ENCODE peak calls at places on chromosome 12, in four cellular contexts. K is Karpas-422, D is HCT116, H is PC-9. Q is an unnamed sample. For H3K4me1, the result is how much of the 10 kb centered on the place peaks cover.

GRCh38 chr12:102539651-102540553 is 59.5 kb upstream of the IGF1 start:
- DNase-seq in K (peak), D (no peak), H (peak), Q (peak)

GRCh38 chr12:51934080-51934479 is 17.4 kb upstream of the ACVR1B start:
- DNase-seq in D (no peak), K (no peak), H (no peak), Q (no peak)

GRCh38 chr12:4370265-4370664 is 9.2 kb downstream of the FGF23 start:
- DNase-seq in K (no peak), D (no peak), H (no peak), Q (no peak)

GRCh38 chr12:54980341-54980740 is 4.2 kb downstream of the TESPA1 start:
- DNase-seq in H (no peak), D (no peak), K (no peak), Q (no peak)

GRCh38 chr12:45349911-45350310 is 134.0 kb downstream of the ANO6 start:
- DNase-seq in K (no peak), D (no peak), H (no peak), Q (no peak)

GRCh38 chr12:39103552-39104165 is 198.3 kb upstream of the CPNE8 start:
- DNase-seq in D (peak), H (peak), K (peak), Q (peak)

GRCh38 chr12:131825146-131825892 is 2.9 kb upstream of the MMP17 start:
- DNase-seq in H (no peak), D (no peak), K (no peak), Q (no peak)

GRCh38 chr12:100484178-100484886 is 10.7 kb downstream of the NR1H4 start:
- DNase-seq in K (no peak), D (no peak), H (no peak), Q (no peak)

GRCh38 chr12:24770851-24771250 is 178.1 kb downstream of the BCAT1 start:
- DNase-seq in D (no peak), K (no peak), H (no peak), Q (no peak)

GRCh38 chr12:1532367-1532752 is 62.0 kb downstream of the FBXL14 start:
- DNase-seq in H (no peak), D (no peak), K (peak), Q (no peak)

GRCh38 chr12:52433501-52434095 is 573 bp downstream of the KRT75 start:
- DNase-seq in D (no peak), K (no peak), H (no peak), Q (no peak)

GRCh38 chr12:51393676-51394545 is 2.7 kb upstream of the GALNT6 start:
- DNase-seq in H (no peak), D (no peak), K (no peak), Q (no peak)

GRCh38 chr12:87127272-87127671 is 871.1 kb upstream of the MGAT4C start:
- DNase-seq in D (no peak), K (no peak), H (no peak), Q (no peak)

GRCh38 chr12:113149361-113150150 is at the start of gene CFAP73:
- DNase-seq in K (no peak), H (peak), D (peak), Q (peak)

GRCh38 chr12:114976959-114977358 is 293.0 kb upstream of the TBX3 start:
- DNase-seq in D (no peak), H (no peak), K (no peak), Q (no peak)

GRCh38 chr12:19068137-19068536 is 61.4 kb upstream of the PLEKHA5 start:
- DNase-seq in H (no peak), K (no peak), D (no peak), Q (no peak)

GRCh38 chr12:78085562-78086182 is 255.0 kb downstream of the NAV3 start:
- DNase-seq in K (no peak), H (no peak), D (no peak), Q (no peak)

GRCh38 chr12:65657635-65658034 is 166.6 kb upstream of the HMGA2 start:
- DNase-seq in H (no peak), K (no peak), D (no peak), Q (no peak)

GRCh38 chr12:54603872-54604271 is 15.4 kb upstream of the PPP1R1A start:
- DNase-seq in H (no peak), D (no peak), K (no peak), Q (no peak)

GRCh38 chr12:98618952-98619351 is 25.5 kb downstream of the SLC25A3 start:
- DNase-seq in H (no peak), K (no peak), D (no peak), Q (no peak)

GRCh38 chr12:214005-214736 is at the start of gene SLC6A12:
- DNase-seq in D (no peak), H (no peak), K (no peak), Q (no peak)

GRCh38 chr12:211639-212382 is 2.1 kb downstream of the SLC6A12 start:
- DNase-seq in H (no peak), K (no peak), D (no peak), Q (no peak)

GRCh38 chr12:213527-213932 is 427 bp downstream of the SLC6A12 start:
- DNase-seq in D (no peak), H (no peak), K (no peak), Q (no peak)

GRCh38 chr12:212383-212798 is 1.6 kb downstream of the SLC6A12 start:
- DNase-seq in D (no peak), K (no peak), H (no peak), Q (no peak)

DNA sequence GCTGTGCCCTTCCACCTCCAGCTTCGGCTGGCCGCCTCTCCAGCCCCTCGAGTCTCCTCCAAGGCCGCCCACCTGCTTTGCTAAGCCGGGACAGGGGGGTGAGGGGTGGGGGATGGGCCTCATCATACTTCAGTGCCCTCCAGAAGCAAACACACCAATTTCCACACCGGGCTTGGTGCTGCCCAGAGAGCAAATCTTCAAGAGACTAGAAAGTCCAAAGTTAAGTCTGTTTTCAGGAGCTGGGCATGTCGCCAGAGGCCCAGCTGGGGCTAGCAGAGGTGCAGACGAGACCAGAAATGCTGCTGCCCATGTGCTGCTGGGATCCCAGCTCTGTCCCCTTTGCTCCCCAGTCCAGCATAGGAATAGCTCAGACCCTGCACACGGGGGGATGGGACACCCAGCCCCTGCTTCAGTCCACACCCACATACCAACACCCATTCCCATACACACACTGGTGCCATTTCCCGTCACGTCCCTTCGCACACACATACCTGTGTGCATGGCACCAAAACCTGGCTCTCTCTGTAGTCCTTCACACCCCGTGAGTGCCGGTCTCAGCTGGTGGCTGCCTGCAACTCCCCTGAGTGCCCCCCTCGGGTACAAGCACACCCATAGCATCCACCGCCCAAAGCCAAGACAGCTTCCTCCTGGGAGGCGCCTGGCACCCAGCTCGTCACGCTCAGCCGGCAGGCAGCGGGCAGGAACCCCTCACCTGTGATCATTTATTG is 994 bp downstream of the SLC6A12 start:
- DNase-seq in D (no peak), K (no peak), H (no peak), Q (no peak)
- H3K4me2 ChIP-seq in D (no peak), K (no peak), H (no peak), Q (no peak)

DNA sequence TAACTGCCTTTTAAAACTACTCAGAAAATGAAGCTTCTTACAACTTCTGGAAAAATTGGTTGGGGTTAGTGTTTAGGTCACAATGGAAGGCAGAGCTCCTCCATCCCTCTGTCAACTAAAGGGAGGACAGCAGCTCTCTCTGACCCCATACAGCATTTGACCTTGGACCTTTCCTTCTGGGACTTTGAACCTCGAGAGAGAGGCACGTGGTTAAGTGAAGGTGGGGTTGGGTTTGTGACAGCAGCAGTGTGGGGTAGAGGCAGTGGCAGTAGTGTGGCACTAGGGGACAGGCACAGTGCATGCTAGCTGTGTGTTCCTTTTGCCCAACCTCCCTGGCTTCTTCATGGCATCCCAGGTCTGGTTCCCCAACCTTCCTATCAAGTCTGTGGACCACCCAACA is 9.4 kb upstream of the C12orf75 start:
- DNase-seq in H (no peak), K (peak), D (no peak), Q (no peak)
- H3K4me1 ChIP-seq in H (under half), K (under half), D (under half), Q (under half)

GRCh38 chr12:75767957-75768356 is 256.5 kb upstream of the KRR1 start:
- DNase-seq in K (no peak), D (no peak), H (no peak), Q (no peak)
- H3K4me2 ChIP-seq in K (no peak), D (peak), H (no peak), Q (no peak)

GRCh38 chr12:104576178-104576778 is 119.5 kb downstream of the CHST11 start:
- DNase-seq in H (no peak), D (no peak), K (no peak), Q (no peak)

GRCh38 chr12:104581000-104581570 is 124.3 kb downstream of the CHST11 start:
- DNase-seq in K (no peak), H (no peak), D (no peak), Q (no peak)

GRCh38 chr12:104579716-104580495 is 123.2 kb downstream of the CHST11 start:
- DNase-seq in K (no peak), D (no peak), H (no peak), Q (no peak)

GRCh38 chr12:104576980-104577925 is 120.5 kb downstream of the CHST11 start:
- DNase-seq in H (no peak), D (no peak), K (no peak), Q (no peak)

GRCh38 chr12:104578453-104578852 is 121.7 kb downstream of the CHST11 start:
- DNase-seq in K (no peak), D (no peak), H (no peak), Q (no peak)
- H3K4me1 ChIP-seq in K (under half), D (under half), H (under half), Q (under half)

DNA sequence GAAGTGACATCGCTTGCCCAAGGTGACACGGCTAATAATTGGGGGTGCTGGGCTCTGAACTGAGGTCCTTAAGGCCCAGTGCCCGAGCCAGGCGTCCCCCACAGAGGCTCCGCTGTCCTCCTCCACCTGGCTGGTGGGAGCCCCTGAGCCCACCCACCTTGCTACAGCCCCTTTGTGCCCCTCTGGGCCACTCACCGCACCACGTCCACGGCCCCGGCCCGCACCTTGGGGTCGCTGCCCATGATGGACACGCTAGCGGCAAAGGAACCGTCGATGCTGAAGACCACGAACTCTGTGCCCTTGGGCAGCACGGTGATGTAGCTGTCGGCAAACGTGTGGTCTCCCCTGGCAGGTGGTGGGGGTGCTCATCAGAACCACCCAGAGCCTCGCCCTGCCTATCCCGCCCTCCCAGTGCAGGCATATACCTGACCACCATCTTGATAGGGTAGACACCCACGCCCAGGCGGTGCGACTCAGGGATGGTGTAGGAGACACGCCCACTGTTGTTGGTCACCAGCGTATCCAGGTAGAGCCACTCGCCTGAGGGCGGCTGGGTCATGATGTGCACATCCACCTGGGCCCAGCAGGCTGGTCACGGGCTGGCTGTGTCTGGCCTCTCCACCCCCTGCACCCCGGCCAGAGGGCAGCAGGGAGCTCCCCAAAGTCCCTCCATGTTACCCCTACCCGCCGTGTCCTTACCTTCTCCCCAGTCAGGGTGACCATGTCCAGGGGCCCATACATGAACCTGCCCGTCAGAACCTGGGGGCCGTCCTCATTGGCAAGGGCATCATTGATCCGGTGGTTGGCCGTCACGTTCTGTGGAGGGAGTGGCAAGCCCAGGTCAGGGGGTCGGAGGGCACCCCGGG is 6.8 kb downstream of the ARL6IP4 start:
- DNase-seq in D (no peak), H (no peak), K (no peak), Q (no peak)
- H3K4me2 ChIP-seq in D (no peak), H (no peak), K (no peak), Q (peak)

GRCh38 chr12:108605690-108606406 is 8.0 kb upstream of the TMEM119 start:
- DNase-seq in H (no peak), D (no peak), K (no peak), Q (no peak)
- H3K4me1 ChIP-seq in H (under half), D (under half), K (under half), Q (under half)

GRCh38 chr12:20105938-20106337 is 262.4 kb upstream of the PDE3A start:
- DNase-seq in K (no peak), D (no peak), H (no peak), Q (no peak)

GRCh38 chr12:20109667-20110066 is 258.7 kb upstream of the PDE3A start:
- DNase-seq in D (no peak), H (no peak), K (no peak), Q (no peak)
- H3K4me2 ChIP-seq in D (no peak), H (no peak), K (no peak), Q (no peak)

GRCh38 chr12:49661191-49661590 is 37.8 kb downstream of the PRPF40B start:
- DNase-seq in D (no peak), K (no peak), H (no peak), Q (no peak)

GRCh38 chr12:49665384-49665783 is 41.8 kb downstream of the FMNL3 start:
- DNase-seq in K (no peak), H (no peak), D (no peak), Q (no peak)

GRCh38 chr12:49664167-49664566 is 40.8 kb downstream of the PRPF40B start:
- DNase-seq in D (no peak), K (no peak), H (no peak), Q (no peak)

GRCh38 chr12:49664591-49665146 is 41.3 kb downstream of the PRPF40B start:
- DNase-seq in K (no peak), D (no peak), H (no peak), Q (no peak)

GRCh38 chr12:49662998-49663843 is 39.9 kb downstream of the PRPF40B start:
- DNase-seq in D (no peak), H (no peak), K (peak), Q (no peak)
- H3K4me1 ChIP-seq in D (under half), H (under half), K (under half), Q (under half)

GRCh38 chr12:117538032-117538690 is 176.7 kb upstream of the NOS1 start:
- DNase-seq in D (no peak), K (no peak), H (no peak), Q (no peak)

GRCh38 chr12:117538926-117539325 is 177.5 kb upstream of the NOS1 start:
- DNase-seq in H (no peak), K (no peak), D (no peak), Q (no peak)

GRCh38 chr12:117540011-117540410 is 178.6 kb upstream of the NOS1 start:
- DNase-seq in D (no peak), H (no peak), K (no peak), Q (no peak)
- H3K4me2 ChIP-seq in D (no peak), H (no peak), K (no peak), Q (no peak)

DNA sequence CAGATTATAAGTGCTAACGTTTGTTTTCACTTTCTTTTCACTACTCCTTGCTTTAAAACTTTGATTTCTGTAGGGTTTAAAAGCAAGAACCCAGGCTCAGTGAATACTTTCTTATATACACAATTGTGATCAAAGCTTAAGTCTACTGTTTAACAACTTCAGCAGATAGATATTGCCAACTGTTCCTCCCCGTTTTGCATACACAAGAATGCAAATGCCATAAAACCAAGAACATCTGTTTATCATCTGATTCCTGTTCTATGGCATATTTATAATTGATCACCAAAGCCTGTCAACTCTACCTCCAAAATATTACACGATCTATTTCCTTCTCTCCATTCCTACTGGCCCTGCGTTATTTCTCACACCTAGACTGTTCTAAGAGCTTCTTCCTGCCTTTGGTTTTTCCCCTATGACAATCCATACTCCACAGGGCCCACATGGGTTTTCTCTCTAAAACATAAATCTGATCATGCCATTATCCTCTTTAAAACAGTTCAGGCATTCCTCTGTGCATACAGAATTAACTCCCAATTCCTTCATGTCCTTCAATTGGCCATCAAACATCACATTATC is 15.9 kb downstream of the MED13L start:
- DNase-seq in D (no peak), K (no peak), H (no peak), Q (no peak)
- H3K4me1 ChIP-seq in D (half or more), K (under half), H (under half), Q (under half)

Q was measured in neuronal stem cell.